ENCODE peak calls at places on chromosomes 6 and 20, in four cellular contexts. Q is endothelial cell; Z is naive thymus-derived CD4-positive, alpha-beta T cell; O is anterior cingulate cortex. Y is an unnamed sample.

GRCh38 chr20:43583982-43584432 is 6.7 kb upstream of the IFT52 start:
- DNase-seq in O (no peak), Q (no peak), Z (no peak), Y (peak; percentile 94)

GRCh38 chr6:19697744-19698290 is 139.4 kb upstream of the ID4 start:
- DNase-seq in O (no peak), Q (no peak), Z (no peak), Y (peak; percentile 76)

GRCh38 chr20:1467355-1468116 is 887 bp upstream of the NSFL1C start:
- DNase-seq in O (no peak), Q (peak; percentile 46), Z (peak; percentile 2), Y (no peak)

GRCh38 chr6:47733879-47734558 is 35.6 kb downstream of the ADGRF4 start:
- DNase-seq in Z (peak; percentile 7), O (no peak), Q (no peak), Y (no peak)

GRCh38 chr20:6513586-6513985 is 253.9 kb upstream of the BMP2 start:
- DNase-seq in Z (no peak), O (no peak), Q (no peak), Y (no peak)

GRCh38 chr6:119426619-119427018 is 77.1 kb upstream of the MAN1A1 start:
- DNase-seq in Q (no peak), O (no peak), Z (no peak), Y (no peak)

GRCh38 chr6:151087861-151088598 is 151.7 kb upstream of the AKAP12 start:
- DNase-seq in Z (no peak), Q (no peak), O (no peak), Y (peak; percentile 53)

GRCh38 chr20:3777726-3778629 is 3.3 kb downstream of the SPEF1 start:
- DNase-seq in O (no peak), Z (no peak), Q (peak; percentile 35), Y (no peak)

GRCh38 chr20:14711681-14712080 is 374.3 kb upstream of the FLRT3 start:
- DNase-seq in O (no peak), Q (no peak), Z (no peak), Y (no peak)